ENCODE peak calls at places on chromosomes 2 and 18, in six cellular contexts. One of them, this sample, is unnamed.
A peak's percentile ranks its signal among the peaks of the same experiment; 100 is the strongest.

GRCh38 chr2:202824901-202825300 is 46.7 kb downstream of the ICA1L start:
- DNase-seq in T-helper 9 cell: no peak
- DNase-seq in activated CD8-positive, alpha-beta memory T cell treated with anti-CD3 and anti-CD28 coated beads for 4 hours: no peak
- DNase-seq in bronchial epithelial cell: no peak
- DNase-seq in Karpas-422: no peak
- DNase-seq in activated naive CD4-positive, alpha-beta T cell treated with anti-CD3 and anti-CD28 coated beads, Interleukin-2, amount 10 ng/mL, durations not matched to agents 7 days and 5 days: no peak
- DNase-seq in this sample: no peak

GRCh38 chr2:236631361-236632291 is 62.0 kb downstream of the ACKR3 start:
- DNase-seq in T-helper 9 cell: no peak
- DNase-seq in activated CD8-positive, alpha-beta memory T cell treated with anti-CD3 and anti-CD28 coated beads for 4 hours: no peak
- DNase-seq in bronchial epithelial cell: no peak
- DNase-seq in Karpas-422: no peak
- DNase-seq in activated naive CD4-positive, alpha-beta T cell treated with anti-CD3 and anti-CD28 coated beads, Interleukin-2, amount 10 ng/mL, durations not matched to agents 7 days and 5 days: no peak
- DNase-seq in this sample: no peak

GRCh38 chr2:43083710-43084698 is 142.4 kb downstream of the ZFP36L2 start:
- DNase-seq in T-helper 9 cell: no peak
- DNase-seq in activated CD8-positive, alpha-beta memory T cell treated with anti-CD3 and anti-CD28 coated beads for 4 hours: no peak
- DNase-seq in bronchial epithelial cell: peak; percentile 93
- DNase-seq in Karpas-422: no peak
- DNase-seq in activated naive CD4-positive, alpha-beta T cell treated with anti-CD3 and anti-CD28 coated beads, Interleukin-2, amount 10 ng/mL, durations not matched to agents 7 days and 5 days: no peak
- DNase-seq in this sample: no peak

GRCh38 chr18:62018034-62018760 is 125.4 kb upstream of the RNF152 start:
- DNase-seq in T-helper 9 cell: no peak
- DNase-seq in activated CD8-positive, alpha-beta memory T cell treated with anti-CD3 and anti-CD28 coated beads for 4 hours: no peak
- DNase-seq in bronchial epithelial cell: no peak
- DNase-seq in Karpas-422: no peak
- DNase-seq in activated naive CD4-positive, alpha-beta T cell treated with anti-CD3 and anti-CD28 coated beads, Interleukin-2, amount 10 ng/mL, durations not matched to agents 7 days and 5 days: no peak
- DNase-seq in this sample: no peak

GRCh38 chr2:85177031-85177824 is 44.0 kb downstream of the TCF7L1 start:
- DNase-seq in T-helper 9 cell: no peak
- DNase-seq in activated CD8-positive, alpha-beta memory T cell treated with anti-CD3 and anti-CD28 coated beads for 4 hours: no peak
- DNase-seq in bronchial epithelial cell: no peak
- DNase-seq in Karpas-422: no peak
- DNase-seq in activated naive CD4-positive, alpha-beta T cell treated with anti-CD3 and anti-CD28 coated beads, Interleukin-2, amount 10 ng/mL, durations not matched to agents 7 days and 5 days: no peak
- DNase-seq in this sample: no peak

GRCh38 chr2:25976884-25977741 is 5.2 kb downstream of the KIF3C start:
- DNase-seq in T-helper 9 cell: no peak
- DNase-seq in activated CD8-positive, alpha-beta memory T cell treated with anti-CD3 and anti-CD28 coated beads for 4 hours: no peak
- DNase-seq in bronchial epithelial cell: peak; percentile 68
- DNase-seq in Karpas-422: no peak
- DNase-seq in activated naive CD4-positive, alpha-beta T cell treated with anti-CD3 and anti-CD28 coated beads, Interleukin-2, amount 10 ng/mL, durations not matched to agents 7 days and 5 days: no peak
- DNase-seq in this sample: no peak

GRCh38 chr2:148813603-148814065 is 61.4 kb upstream of the KIF5C start:
- DNase-seq in T-helper 9 cell: peak; percentile 46
- DNase-seq in activated CD8-positive, alpha-beta memory T cell treated with anti-CD3 and anti-CD28 coated beads for 4 hours: peak; percentile 69
- DNase-seq in bronchial epithelial cell: no peak
- DNase-seq in Karpas-422: peak; percentile 81
- DNase-seq in activated naive CD4-positive, alpha-beta T cell treated with anti-CD3 and anti-CD28 coated beads, Interleukin-2, amount 10 ng/mL, durations not matched to agents 7 days and 5 days: no peak
- DNase-seq in this sample: peak; percentile 35

GRCh38 chr18:3211236-3211992 is 8.4 kb downstream of the MYOM1 start:
- DNase-seq in T-helper 9 cell: no peak
- DNase-seq in activated CD8-positive, alpha-beta memory T cell treated with anti-CD3 and anti-CD28 coated beads for 4 hours: no peak
- DNase-seq in bronchial epithelial cell: no peak
- DNase-seq in Karpas-422: no peak
- DNase-seq in activated naive CD4-positive, alpha-beta T cell treated with anti-CD3 and anti-CD28 coated beads, Interleukin-2, amount 10 ng/mL, durations not matched to agents 7 days and 5 days: no peak
- DNase-seq in this sample: no peak

GRCh38 chr2:202883987-202884675 is 12.6 kb upstream of the ICA1L start:
- DNase-seq in T-helper 9 cell: no peak
- DNase-seq in activated CD8-positive, alpha-beta memory T cell treated with anti-CD3 and anti-CD28 coated beads for 4 hours: no peak
- DNase-seq in bronchial epithelial cell: no peak
- DNase-seq in Karpas-422: no peak
- DNase-seq in activated naive CD4-positive, alpha-beta T cell treated with anti-CD3 and anti-CD28 coated beads, Interleukin-2, amount 10 ng/mL, durations not matched to agents 7 days and 5 days: no peak
- DNase-seq in this sample: no peak

GRCh38 chr2:25050128-25050527 is 8.3 kb downstream of the EFR3B start:
- DNase-seq in T-helper 9 cell: no peak
- DNase-seq in activated CD8-positive, alpha-beta memory T cell treated with anti-CD3 and anti-CD28 coated beads for 4 hours: no peak
- DNase-seq in bronchial epithelial cell: no peak
- DNase-seq in Karpas-422: no peak
- DNase-seq in activated naive CD4-positive, alpha-beta T cell treated with anti-CD3 and anti-CD28 coated beads, Interleukin-2, amount 10 ng/mL, durations not matched to agents 7 days and 5 days: no peak
- DNase-seq in this sample: no peak

GRCh38 chr2:86671304-86671981 is 47.8 kb upstream of the RNF103 start:
- DNase-seq in T-helper 9 cell: no peak
- DNase-seq in activated CD8-positive, alpha-beta memory T cell treated with anti-CD3 and anti-CD28 coated beads for 4 hours: no peak
- DNase-seq in bronchial epithelial cell: peak; percentile 43
- DNase-seq in Karpas-422: no peak
- DNase-seq in activated naive CD4-positive, alpha-beta T cell treated with anti-CD3 and anti-CD28 coated beads, Interleukin-2, amount 10 ng/mL, durations not matched to agents 7 days and 5 days: no peak
- DNase-seq in this sample: no peak

GRCh38 chr18:4510709-4511108 is 55.6 kb upstream of the DLGAP1 start:
- DNase-seq in T-helper 9 cell: no peak
- DNase-seq in activated CD8-positive, alpha-beta memory T cell treated with anti-CD3 and anti-CD28 coated beads for 4 hours: no peak
- DNase-seq in bronchial epithelial cell: no peak
- DNase-seq in Karpas-422: no peak
- DNase-seq in activated naive CD4-positive, alpha-beta T cell treated with anti-CD3 and anti-CD28 coated beads, Interleukin-2, amount 10 ng/mL, durations not matched to agents 7 days and 5 days: no peak
- DNase-seq in this sample: no peak

GRCh38 chr2:73114273-73114867 is 1.6 kb upstream of the RAB11FIP5 start:
- DNase-seq in T-helper 9 cell: no peak
- DNase-seq in activated CD8-positive, alpha-beta memory T cell treated with anti-CD3 and anti-CD28 coated beads for 4 hours: no peak
- DNase-seq in bronchial epithelial cell: peak; percentile 36
- DNase-seq in Karpas-422: no peak
- DNase-seq in activated naive CD4-positive, alpha-beta T cell treated with anti-CD3 and anti-CD28 coated beads, Interleukin-2, amount 10 ng/mL, durations not matched to agents 7 days and 5 days: no peak
- DNase-seq in this sample: no peak

GRCh38 chr2:234469251-234469845 is 27.5 kb downstream of the ARL4C start:
- DNase-seq in T-helper 9 cell: no peak
- DNase-seq in activated CD8-positive, alpha-beta memory T cell treated with anti-CD3 and anti-CD28 coated beads for 4 hours: no peak
- DNase-seq in bronchial epithelial cell: peak; percentile 52
- DNase-seq in Karpas-422: no peak
- DNase-seq in activated naive CD4-positive, alpha-beta T cell treated with anti-CD3 and anti-CD28 coated beads, Interleukin-2, amount 10 ng/mL, durations not matched to agents 7 days and 5 days: no peak
- DNase-seq in this sample: no peak

GRCh38 chr18:74766233-74766632 is 168.6 kb downstream of the ZNF407 start:
- DNase-seq in T-helper 9 cell: no peak
- DNase-seq in activated CD8-positive, alpha-beta memory T cell treated with anti-CD3 and anti-CD28 coated beads for 4 hours: no peak
- DNase-seq in bronchial epithelial cell: no peak
- DNase-seq in Karpas-422: no peak
- DNase-seq in activated naive CD4-positive, alpha-beta T cell treated with anti-CD3 and anti-CD28 coated beads, Interleukin-2, amount 10 ng/mL, durations not matched to agents 7 days and 5 days: no peak
- DNase-seq in this sample: no peak

GRCh38 chr2:159322419-159322818 is 35.9 kb upstream of the WDSUB1 start:
- DNase-seq in T-helper 9 cell: no peak
- DNase-seq in activated CD8-positive, alpha-beta memory T cell treated with anti-CD3 and anti-CD28 coated beads for 4 hours: no peak
- DNase-seq in bronchial epithelial cell: no peak
- DNase-seq in Karpas-422: no peak
- DNase-seq in activated naive CD4-positive, alpha-beta T cell treated with anti-CD3 and anti-CD28 coated beads, Interleukin-2, amount 10 ng/mL, durations not matched to agents 7 days and 5 days: no peak
- DNase-seq in this sample: no peak

GRCh38 chr2:240920783-240921231 is 14.7 kb downstream of the CROCC2 start:
- DNase-seq in T-helper 9 cell: no peak
- DNase-seq in activated CD8-positive, alpha-beta memory T cell treated with anti-CD3 and anti-CD28 coated beads for 4 hours: no peak
- DNase-seq in bronchial epithelial cell: no peak
- DNase-seq in Karpas-422: no peak
- DNase-seq in activated naive CD4-positive, alpha-beta T cell treated with anti-CD3 and anti-CD28 coated beads, Interleukin-2, amount 10 ng/mL, durations not matched to agents 7 days and 5 days: peak; percentile 16
- DNase-seq in this sample: no peak

GRCh38 chr2:43218550-43219382 is 7.6 kb downstream of the ZFP36L2 start:
- DNase-seq in T-helper 9 cell: peak; percentile 71
- DNase-seq in activated CD8-positive, alpha-beta memory T cell treated with anti-CD3 and anti-CD28 coated beads for 4 hours: peak; percentile 70
- DNase-seq in bronchial epithelial cell: peak; percentile 70
- DNase-seq in Karpas-422: peak; percentile 84
- DNase-seq in activated naive CD4-positive, alpha-beta T cell treated with anti-CD3 and anti-CD28 coated beads, Interleukin-2, amount 10 ng/mL, durations not matched to agents 7 days and 5 days: peak; percentile 92
- DNase-seq in this sample: peak; percentile 48

GRCh38 chr18:14074187-14074586 is 58.0 kb downstream of the ZNF519 start:
- DNase-seq in T-helper 9 cell: no peak
- DNase-seq in activated CD8-positive, alpha-beta memory T cell treated with anti-CD3 and anti-CD28 coated beads for 4 hours: no peak
- DNase-seq in bronchial epithelial cell: no peak
- DNase-seq in Karpas-422: peak; percentile 73
- DNase-seq in activated naive CD4-positive, alpha-beta T cell treated with anti-CD3 and anti-CD28 coated beads, Interleukin-2, amount 10 ng/mL, durations not matched to agents 7 days and 5 days: no peak
- DNase-seq in this sample: no peak

GRCh38 chr18:47754311-47755101 is 176.0 kb downstream of the SMAD2 start:
- DNase-seq in T-helper 9 cell: peak; percentile 55
- DNase-seq in activated CD8-positive, alpha-beta memory T cell treated with anti-CD3 and anti-CD28 coated beads for 4 hours: no peak
- DNase-seq in bronchial epithelial cell: peak; percentile 17
- DNase-seq in Karpas-422: peak; percentile 85
- DNase-seq in activated naive CD4-positive, alpha-beta T cell treated with anti-CD3 and anti-CD28 coated beads, Interleukin-2, amount 10 ng/mL, durations not matched to agents 7 days and 5 days: peak; percentile 70
- DNase-seq in this sample: no peak

GRCh38 chr2:70440621-70441020 is 113.0 kb downstream of the TGFA start:
- DNase-seq in T-helper 9 cell: no peak
- DNase-seq in activated CD8-positive, alpha-beta memory T cell treated with anti-CD3 and anti-CD28 coated beads for 4 hours: no peak
- DNase-seq in bronchial epithelial cell: no peak
- DNase-seq in Karpas-422: no peak
- DNase-seq in activated naive CD4-positive, alpha-beta T cell treated with anti-CD3 and anti-CD28 coated beads, Interleukin-2, amount 10 ng/mL, durations not matched to agents 7 days and 5 days: peak; percentile 69
- DNase-seq in this sample: no peak

GRCh38 chr2:240436626-240437180 is 1.2 kb downstream of the GPC1 start:
- DNase-seq in T-helper 9 cell: no peak
- DNase-seq in activated CD8-positive, alpha-beta memory T cell treated with anti-CD3 and anti-CD28 coated beads for 4 hours: no peak
- DNase-seq in bronchial epithelial cell: no peak
- DNase-seq in Karpas-422: no peak
- DNase-seq in activated naive CD4-positive, alpha-beta T cell treated with anti-CD3 and anti-CD28 coated beads, Interleukin-2, amount 10 ng/mL, durations not matched to agents 7 days and 5 days: no peak
- DNase-seq in this sample: no peak

GRCh38 chr2:102286041-102286440 is 25.3 kb upstream of the IL1RL1 start:
- DNase-seq in T-helper 9 cell: no peak
- DNase-seq in activated CD8-positive, alpha-beta memory T cell treated with anti-CD3 and anti-CD28 coated beads for 4 hours: no peak
- DNase-seq in bronchial epithelial cell: no peak
- DNase-seq in Karpas-422: no peak
- DNase-seq in activated naive CD4-positive, alpha-beta T cell treated with anti-CD3 and anti-CD28 coated beads, Interleukin-2, amount 10 ng/mL, durations not matched to agents 7 days and 5 days: no peak
- DNase-seq in this sample: no peak